ENCODE peak calls at places on chromosomes 13 and 19, in eight cellular contexts. One of them, this sample, is unnamed.

GRCh38 chr13:79679334-79679733 is 198.4 kb downstream of the NDFIP2 start:
- DNase-seq in stimulated activated CD8-positive, alpha-beta memory T cell treated with anti-CD3 and anti-CD28 coated beads, Interleukin-4, amount 100 ng/mL, for 24 hours: peak
- DNase-seq in NCI-H2029: peak
- DNase-seq in activated naive CD4-positive, alpha-beta T cell: no peak
- DNase-seq in effector CD4-positive, alpha-beta T cell: no peak
- DNase-seq in IMR-90: peak
- DNase-seq in activated naive CD8-positive, alpha-beta T cell treated with anti-CD3 and anti-CD28 coated beads, Interleukin-2, amount 50 U/mL, for 24 hours: peak
- DNase-seq in adipocyte: peak
- DNase-seq in this sample: no peak

GRCh38 chr19:23002690-23003422 is at the start of gene ZNF728:
- DNase-seq in NCI-H2029: no peak
- DNase-seq in stimulated activated CD8-positive, alpha-beta memory T cell treated with anti-CD3 and anti-CD28 coated beads, Interleukin-4, amount 100 ng/mL, for 24 hours: no peak
- DNase-seq in adipocyte: no peak
- DNase-seq in activated naive CD4-positive, alpha-beta T cell: no peak
- DNase-seq in IMR-90: no peak
- DNase-seq in effector CD4-positive, alpha-beta T cell: no peak
- DNase-seq in activated naive CD8-positive, alpha-beta T cell treated with anti-CD3 and anti-CD28 coated beads, Interleukin-2, amount 50 U/mL, for 24 hours: no peak
- DNase-seq in this sample: no peak

GRCh38 chr13:68124437-68125086 is 894.4 kb upstream of the PCDH9 start:
- DNase-seq in stimulated activated CD8-positive, alpha-beta memory T cell treated with anti-CD3 and anti-CD28 coated beads, Interleukin-4, amount 100 ng/mL, for 24 hours: no peak
- DNase-seq in NCI-H2029: no peak
- DNase-seq in adipocyte: peak
- DNase-seq in IMR-90: no peak
- DNase-seq in activated naive CD8-positive, alpha-beta T cell treated with anti-CD3 and anti-CD28 coated beads, Interleukin-2, amount 50 U/mL, for 24 hours: no peak
- DNase-seq in activated naive CD4-positive, alpha-beta T cell: no peak
- DNase-seq in effector CD4-positive, alpha-beta T cell: no peak
- DNase-seq in this sample: no peak

GRCh38 chr13:45807520-45808099 is 43.9 kb downstream of the SIAH3 start:
- DNase-seq in adipocyte: peak
- DNase-seq in activated naive CD4-positive, alpha-beta T cell: no peak
- DNase-seq in activated naive CD8-positive, alpha-beta T cell treated with anti-CD3 and anti-CD28 coated beads, Interleukin-2, amount 50 U/mL, for 24 hours: peak
- DNase-seq in NCI-H2029: peak
- DNase-seq in effector CD4-positive, alpha-beta T cell: no peak
- DNase-seq in IMR-90: peak
- DNase-seq in stimulated activated CD8-positive, alpha-beta memory T cell treated with anti-CD3 and anti-CD28 coated beads, Interleukin-4, amount 100 ng/mL, for 24 hours: no peak
- DNase-seq in this sample: no peak

GRCh38 chr13:110853235-110853721 is 61.6 kb downstream of the ANKRD10 start:
- DNase-seq in NCI-H2029: no peak
- DNase-seq in activated naive CD4-positive, alpha-beta T cell: no peak
- DNase-seq in adipocyte: no peak
- DNase-seq in activated naive CD8-positive, alpha-beta T cell treated with anti-CD3 and anti-CD28 coated beads, Interleukin-2, amount 50 U/mL, for 24 hours: no peak
- DNase-seq in stimulated activated CD8-positive, alpha-beta memory T cell treated with anti-CD3 and anti-CD28 coated beads, Interleukin-4, amount 100 ng/mL, for 24 hours: no peak
- DNase-seq in effector CD4-positive, alpha-beta T cell: no peak
- DNase-seq in IMR-90: no peak
- DNase-seq in this sample: no peak

GRCh38 chr13:41179593-41180250 is 14.6 kb downstream of the KBTBD7 start:
- DNase-seq in activated naive CD4-positive, alpha-beta T cell: no peak
- DNase-seq in effector CD4-positive, alpha-beta T cell: no peak
- DNase-seq in adipocyte: peak
- DNase-seq in NCI-H2029: no peak
- DNase-seq in stimulated activated CD8-positive, alpha-beta memory T cell treated with anti-CD3 and anti-CD28 coated beads, Interleukin-4, amount 100 ng/mL, for 24 hours: no peak
- DNase-seq in activated naive CD8-positive, alpha-beta T cell treated with anti-CD3 and anti-CD28 coated beads, Interleukin-2, amount 50 U/mL, for 24 hours: no peak
- DNase-seq in IMR-90: peak
- DNase-seq in this sample: no peak

GRCh38 chr19:49071860-49072547 is 495 bp downstream of the KCNA7 start:
- DNase-seq in activated naive CD8-positive, alpha-beta T cell treated with anti-CD3 and anti-CD28 coated beads, Interleukin-2, amount 50 U/mL, for 24 hours: peak
- DNase-seq in NCI-H2029: no peak
- DNase-seq in adipocyte: no peak
- DNase-seq in activated naive CD4-positive, alpha-beta T cell: no peak
- DNase-seq in effector CD4-positive, alpha-beta T cell: no peak
- DNase-seq in IMR-90: no peak
- DNase-seq in stimulated activated CD8-positive, alpha-beta memory T cell treated with anti-CD3 and anti-CD28 coated beads, Interleukin-4, amount 100 ng/mL, for 24 hours: no peak
- DNase-seq in this sample: no peak

GRCh38 chr13:42478531-42479156 is 95.3 kb upstream of the TNFSF11 start:
- DNase-seq in NCI-H2029: no peak
- DNase-seq in activated naive CD8-positive, alpha-beta T cell treated with anti-CD3 and anti-CD28 coated beads, Interleukin-2, amount 50 U/mL, for 24 hours: no peak
- DNase-seq in effector CD4-positive, alpha-beta T cell: no peak
- DNase-seq in stimulated activated CD8-positive, alpha-beta memory T cell treated with anti-CD3 and anti-CD28 coated beads, Interleukin-4, amount 100 ng/mL, for 24 hours: no peak
- DNase-seq in adipocyte: peak
- DNase-seq in activated naive CD4-positive, alpha-beta T cell: no peak
- DNase-seq in IMR-90: peak
- DNase-seq in this sample: peak

GRCh38 chr19:17069249-17069648 is 6.0 kb downstream of the HAUS8 start:
- DNase-seq in activated naive CD4-positive, alpha-beta T cell: no peak
- DNase-seq in effector CD4-positive, alpha-beta T cell: no peak
- DNase-seq in stimulated activated CD8-positive, alpha-beta memory T cell treated with anti-CD3 and anti-CD28 coated beads, Interleukin-4, amount 100 ng/mL, for 24 hours: no peak
- DNase-seq in adipocyte: no peak
- DNase-seq in NCI-H2029: no peak
- DNase-seq in activated naive CD8-positive, alpha-beta T cell treated with anti-CD3 and anti-CD28 coated beads, Interleukin-2, amount 50 U/mL, for 24 hours: no peak
- DNase-seq in IMR-90: no peak
- DNase-seq in this sample: no peak

GRCh38 chr19:2270572-2271515 is 11.1 kb downstream of the PEAK3 start:
- DNase-seq in IMR-90: peak
- DNase-seq in activated naive CD4-positive, alpha-beta T cell: peak
- DNase-seq in effector CD4-positive, alpha-beta T cell: peak
- DNase-seq in stimulated activated CD8-positive, alpha-beta memory T cell treated with anti-CD3 and anti-CD28 coated beads, Interleukin-4, amount 100 ng/mL, for 24 hours: peak
- DNase-seq in activated naive CD8-positive, alpha-beta T cell treated with anti-CD3 and anti-CD28 coated beads, Interleukin-2, amount 50 U/mL, for 24 hours: peak
- DNase-seq in NCI-H2029: no peak
- DNase-seq in adipocyte: peak
- DNase-seq in this sample: no peak

GRCh38 chr13:44768775-44769578 is 192.8 kb upstream of the TSC22D1 start:
- DNase-seq in adipocyte: peak
- DNase-seq in effector CD4-positive, alpha-beta T cell: no peak
- DNase-seq in IMR-90: peak
- DNase-seq in activated naive CD4-positive, alpha-beta T cell: no peak
- DNase-seq in NCI-H2029: no peak
- DNase-seq in activated naive CD8-positive, alpha-beta T cell treated with anti-CD3 and anti-CD28 coated beads, Interleukin-2, amount 50 U/mL, for 24 hours: peak
- DNase-seq in stimulated activated CD8-positive, alpha-beta memory T cell treated with anti-CD3 and anti-CD28 coated beads, Interleukin-4, amount 100 ng/mL, for 24 hours: no peak
- DNase-seq in this sample: no peak

GRCh38 chr13:106372199-106373160 is 163.0 kb downstream of the EFNB2 start:
- DNase-seq in effector CD4-positive, alpha-beta T cell: no peak
- DNase-seq in IMR-90: peak
- DNase-seq in stimulated activated CD8-positive, alpha-beta memory T cell treated with anti-CD3 and anti-CD28 coated beads, Interleukin-4, amount 100 ng/mL, for 24 hours: no peak
- DNase-seq in activated naive CD4-positive, alpha-beta T cell: no peak
- DNase-seq in adipocyte: peak
- DNase-seq in NCI-H2029: no peak
- DNase-seq in activated naive CD8-positive, alpha-beta T cell treated with anti-CD3 and anti-CD28 coated beads, Interleukin-2, amount 50 U/mL, for 24 hours: no peak
- DNase-seq in this sample: no peak